ENCODE peak calls at places on chromosomes 7 and 10, in eight cellular contexts. One of them, this sample, is unnamed.

GRCh38 chr10:100482181-100482833 is 19.5 kb downstream of the WNT8B start:
- DNase-seq in stomach: peak
- DNase-seq in adrenal gland: peak
- DNase-seq in BJ: no peak
- DNase-seq in neural crest cell: peak
- DNase-seq in GM10248: peak
- DNase-seq in brain microvascular endothelial cell: peak
- DNase-seq in suprapubic skin: peak
- DNase-seq in this sample: peak

GRCh38 chr10:33335800-33336605 is 1.5 kb upstream of the NRP1 start:
- DNase-seq in neural crest cell: peak
- DNase-seq in GM10248: peak
- DNase-seq in suprapubic skin: peak
- DNase-seq in BJ: no peak
- DNase-seq in adrenal gland: peak
- DNase-seq in stomach: peak
- DNase-seq in brain microvascular endothelial cell: peak
- DNase-seq in this sample: peak

GRCh38 chr7:150335101-150335773 is 6.2 kb downstream of the RARRES2 start:
- DNase-seq in adrenal gland: no peak
- DNase-seq in GM10248: no peak
- DNase-seq in suprapubic skin: no peak
- DNase-seq in neural crest cell: no peak
- DNase-seq in BJ: peak
- DNase-seq in brain microvascular endothelial cell: no peak
- DNase-seq in stomach: no peak
- DNase-seq in this sample: no peak

GRCh38 chr10:19918800-19919199 is 102.6 kb downstream of the PLXDC2 start:
- DNase-seq in BJ: no peak
- DNase-seq in suprapubic skin: no peak
- DNase-seq in brain microvascular endothelial cell: peak
- DNase-seq in GM10248: no peak
- DNase-seq in adrenal gland: no peak
- DNase-seq in stomach: no peak
- DNase-seq in neural crest cell: no peak
- DNase-seq in this sample: no peak

GRCh38 chr7:155384751-155385150 is 73.2 kb upstream of the EN2 start:
- DNase-seq in suprapubic skin: no peak
- DNase-seq in neural crest cell: no peak
- DNase-seq in adrenal gland: no peak
- DNase-seq in brain microvascular endothelial cell: no peak
- DNase-seq in stomach: no peak
- DNase-seq in GM10248: no peak
- DNase-seq in BJ: no peak
- DNase-seq in this sample: no peak

GRCh38 chr7:75905785-75906604 is 9.0 kb upstream of the POR start:
- DNase-seq in brain microvascular endothelial cell: peak
- DNase-seq in suprapubic skin: peak
- DNase-seq in GM10248: no peak
- DNase-seq in neural crest cell: peak
- DNase-seq in stomach: peak
- DNase-seq in adrenal gland: peak
- DNase-seq in BJ: no peak
- DNase-seq in this sample: peak

GRCh38 chr7:158074896-158075632 is 512.6 kb downstream of the PTPRN2 start:
- DNase-seq in stomach: no peak
- DNase-seq in GM10248: no peak
- DNase-seq in adrenal gland: no peak
- DNase-seq in BJ: no peak
- DNase-seq in brain microvascular endothelial cell: no peak
- DNase-seq in neural crest cell: no peak
- DNase-seq in suprapubic skin: no peak
- DNase-seq in this sample: no peak

GRCh38 chr10:31136386-31136785 is 104.7 kb upstream of the ZNF438 start:
- DNase-seq in GM10248: no peak
- DNase-seq in adrenal gland: no peak
- DNase-seq in suprapubic skin: no peak
- DNase-seq in BJ: no peak
- DNase-seq in brain microvascular endothelial cell: no peak
- DNase-seq in neural crest cell: no peak
- DNase-seq in stomach: no peak
- DNase-seq in this sample: no peak

GRCh38 chr7:18995270-18995671 is 122.2 kb downstream of the TWIST1 start:
- DNase-seq in suprapubic skin: peak
- DNase-seq in GM10248: no peak
- DNase-seq in BJ: no peak
- DNase-seq in adrenal gland: no peak
- DNase-seq in brain microvascular endothelial cell: no peak
- DNase-seq in neural crest cell: no peak
- DNase-seq in stomach: no peak
- DNase-seq in this sample: no peak

GRCh38 chr7:18997477-18998130 is 119.8 kb downstream of the TWIST1 start:
- DNase-seq in neural crest cell: no peak
- DNase-seq in suprapubic skin: no peak
- DNase-seq in brain microvascular endothelial cell: no peak
- DNase-seq in stomach: no peak
- DNase-seq in BJ: no peak
- DNase-seq in GM10248: no peak
- DNase-seq in adrenal gland: no peak
- DNase-seq in this sample: no peak

GRCh38 chr7:18993933-18994668 is 123.3 kb downstream of the TWIST1 start:
- DNase-seq in suprapubic skin: no peak
- DNase-seq in brain microvascular endothelial cell: peak
- DNase-seq in BJ: no peak
- DNase-seq in GM10248: no peak
- DNase-seq in neural crest cell: no peak
- DNase-seq in stomach: no peak
- DNase-seq in adrenal gland: no peak
- DNase-seq in this sample: no peak

GRCh38 chr7:18995811-18996400 is 121.5 kb downstream of the TWIST1 start:
- DNase-seq in suprapubic skin: no peak
- DNase-seq in adrenal gland: no peak
- DNase-seq in BJ: no peak
- DNase-seq in neural crest cell: no peak
- DNase-seq in GM10248: no peak
- DNase-seq in brain microvascular endothelial cell: no peak
- DNase-seq in stomach: no peak
- DNase-seq in this sample: no peak

GRCh38 chr7:18996583-18996982 is 120.9 kb downstream of the TWIST1 start:
- DNase-seq in GM10248: no peak
- DNase-seq in BJ: no peak
- DNase-seq in adrenal gland: no peak
- DNase-seq in neural crest cell: no peak
- DNase-seq in suprapubic skin: no peak
- DNase-seq in stomach: no peak
- DNase-seq in brain microvascular endothelial cell: no peak
- DNase-seq in this sample: no peak
- TF ChIP-seq CTCF in GM10248: no peak
- TF ChIP-seq CTCF in BJ: no peak
- TF ChIP-seq CTCF in adrenal gland: no peak
- TF ChIP-seq CTCF in neural crest cell: no peak
- TF ChIP-seq CTCF in suprapubic skin: no peak
- TF ChIP-seq CTCF in stomach: no peak
- TF ChIP-seq CTCF in brain microvascular endothelial cell: no peak
- TF ChIP-seq CTCF in this sample: no peak

GRCh38 chr10:70820976-70821750 is 5.4 kb downstream of the SGPL1 start:
- DNase-seq in suprapubic skin: no peak
- DNase-seq in GM10248: no peak
- DNase-seq in adrenal gland: no peak
- DNase-seq in neural crest cell: no peak
- DNase-seq in BJ: no peak
- DNase-seq in stomach: no peak
- DNase-seq in brain microvascular endothelial cell: no peak
- DNase-seq in this sample: no peak
- TF ChIP-seq CTCF in suprapubic skin: no peak
- TF ChIP-seq CTCF in GM10248: no peak
- TF ChIP-seq CTCF in adrenal gland: no peak
- TF ChIP-seq CTCF in neural crest cell: no peak
- TF ChIP-seq CTCF in BJ: no peak
- TF ChIP-seq CTCF in stomach: no peak
- TF ChIP-seq CTCF in brain microvascular endothelial cell: no peak
- TF ChIP-seq CTCF in this sample: no peak

GRCh38 chr7:4776160-4776623 is 769 bp downstream of the AP5Z1 start:
- DNase-seq in stomach: no peak
- DNase-seq in suprapubic skin: no peak
- DNase-seq in brain microvascular endothelial cell: no peak
- DNase-seq in neural crest cell: no peak
- DNase-seq in BJ: peak
- DNase-seq in GM10248: no peak
- DNase-seq in adrenal gland: no peak
- DNase-seq in this sample: no peak

GRCh38 chr7:4774007-4774406 is 1.4 kb upstream of the AP5Z1 start:
- DNase-seq in BJ: no peak
- DNase-seq in neural crest cell: no peak
- DNase-seq in adrenal gland: no peak
- DNase-seq in stomach: no peak
- DNase-seq in GM10248: no peak
- DNase-seq in suprapubic skin: no peak
- DNase-seq in brain microvascular endothelial cell: no peak
- DNase-seq in this sample: no peak

GRCh38 chr7:4774804-4775280 is 581 bp upstream of the AP5Z1 start:
- DNase-seq in GM10248: peak
- DNase-seq in neural crest cell: no peak
- DNase-seq in stomach: peak
- DNase-seq in adrenal gland: no peak
- DNase-seq in suprapubic skin: no peak
- DNase-seq in brain microvascular endothelial cell: peak
- DNase-seq in BJ: peak
- DNase-seq in this sample: peak

GRCh38 chr7:4772306-4772705 is 3.1 kb upstream of the AP5Z1 start:
- DNase-seq in neural crest cell: no peak
- DNase-seq in brain microvascular endothelial cell: no peak
- DNase-seq in stomach: no peak
- DNase-seq in BJ: no peak
- DNase-seq in suprapubic skin: no peak
- DNase-seq in GM10248: no peak
- DNase-seq in adrenal gland: no peak
- DNase-seq in this sample: no peak

DNA sequence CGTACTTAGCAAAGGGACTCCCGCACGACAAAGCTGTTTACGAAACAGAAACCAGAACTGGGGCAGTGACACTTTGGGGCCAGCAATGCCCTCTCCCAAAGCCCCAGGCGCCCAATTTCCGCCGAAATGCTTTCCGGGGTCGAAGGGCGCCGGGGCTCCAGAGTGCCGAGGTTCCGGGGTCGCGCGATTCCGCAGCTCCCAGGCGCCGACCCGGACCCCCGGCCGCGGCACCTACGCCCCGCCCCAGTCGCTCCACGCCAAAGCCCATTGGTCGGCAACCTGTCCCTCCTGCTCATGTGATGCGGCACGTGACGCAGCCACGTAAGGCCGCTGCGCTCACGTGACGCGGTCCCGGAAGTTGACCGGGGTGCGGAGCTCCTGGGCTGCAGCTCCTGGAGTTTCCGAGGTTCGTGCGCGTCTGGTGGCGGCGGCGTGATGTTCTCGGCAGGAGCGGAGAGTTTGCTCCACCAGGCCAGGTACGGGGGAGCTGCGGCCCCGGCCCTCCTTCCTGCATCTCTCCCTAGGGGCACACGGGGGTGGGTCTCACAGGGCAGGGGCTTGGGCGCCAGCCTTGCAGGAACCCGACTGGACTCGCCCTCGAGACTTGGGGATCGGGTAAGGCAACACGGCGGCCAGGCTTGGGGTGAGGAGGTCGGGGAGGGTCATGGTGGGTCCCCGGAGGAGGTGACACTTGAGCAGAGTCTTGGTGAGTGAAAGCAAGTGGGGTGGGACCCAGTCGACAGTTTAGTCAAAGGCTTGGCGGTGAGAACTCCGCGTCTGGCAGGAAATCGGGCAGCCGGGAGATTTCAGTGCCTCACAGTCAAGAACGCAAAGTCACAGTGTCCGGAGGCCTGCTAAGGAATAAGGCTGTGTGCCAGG is at the start of gene AP5Z1:
- DNase-seq in adrenal gland: peak
- DNase-seq in GM10248: peak
- DNase-seq in neural crest cell: peak
- DNase-seq in suprapubic skin: peak
- DNase-seq in brain microvascular endothelial cell: peak
- DNase-seq in stomach: peak
- DNase-seq in BJ: peak
- DNase-seq in this sample: peak
- TF ChIP-seq CTCF in adrenal gland: no peak
- TF ChIP-seq CTCF in GM10248: no peak
- TF ChIP-seq CTCF in neural crest cell: no peak
- TF ChIP-seq CTCF in suprapubic skin: no peak
- TF ChIP-seq CTCF in brain microvascular endothelial cell: no peak
- TF ChIP-seq CTCF in stomach: no peak
- TF ChIP-seq CTCF in BJ: no peak
- TF ChIP-seq CTCF in this sample: no peak

GRCh38 chr10:1297566-1298301 is 241.5 kb downstream of the WDR37 start:
- DNase-seq in neural crest cell: no peak
- DNase-seq in suprapubic skin: no peak
- DNase-seq in stomach: no peak
- DNase-seq in GM10248: no peak
- DNase-seq in brain microvascular endothelial cell: no peak
- DNase-seq in adrenal gland: no peak
- DNase-seq in BJ: no peak
- DNase-seq in this sample: no peak
- TF ChIP-seq CTCF in neural crest cell: peak
- TF ChIP-seq CTCF in suprapubic skin: no peak
- TF ChIP-seq CTCF in stomach: no peak
- TF ChIP-seq CTCF in GM10248: no peak
- TF ChIP-seq CTCF in brain microvascular endothelial cell: peak
- TF ChIP-seq CTCF in adrenal gland: no peak
- TF ChIP-seq CTCF in BJ: no peak
- TF ChIP-seq CTCF in this sample: no peak

GRCh38 chr7:43926193-43927043 is at the start of gene UBE2D4:
- DNase-seq in BJ: no peak
- DNase-seq in brain microvascular endothelial cell: peak
- DNase-seq in suprapubic skin: peak
- DNase-seq in stomach: peak
- DNase-seq in adrenal gland: peak
- DNase-seq in neural crest cell: peak
- DNase-seq in GM10248: peak
- DNase-seq in this sample: peak
- TF ChIP-seq CTCF in BJ: no peak
- TF ChIP-seq CTCF in brain microvascular endothelial cell: peak
- TF ChIP-seq CTCF in suprapubic skin: no peak
- TF ChIP-seq CTCF in stomach: no peak
- TF ChIP-seq CTCF in adrenal gland: no peak
- TF ChIP-seq CTCF in neural crest cell: no peak
- TF ChIP-seq CTCF in GM10248: no peak
- TF ChIP-seq CTCF in this sample: no peak

GRCh38 chr7:79741684-79742083 is 288.2 kb upstream of the MAGI2 start:
- DNase-seq in GM10248: no peak
- DNase-seq in adrenal gland: no peak
- DNase-seq in stomach: no peak
- DNase-seq in brain microvascular endothelial cell: no peak
- DNase-seq in suprapubic skin: no peak
- DNase-seq in neural crest cell: no peak
- DNase-seq in BJ: no peak
- DNase-seq in this sample: no peak
- TF ChIP-seq CTCF in GM10248: no peak
- TF ChIP-seq CTCF in adrenal gland: peak
- TF ChIP-seq CTCF in stomach: no peak
- TF ChIP-seq CTCF in brain microvascular endothelial cell: peak
- TF ChIP-seq CTCF in suprapubic skin: no peak
- TF ChIP-seq CTCF in neural crest cell: peak
- TF ChIP-seq CTCF in BJ: peak
- TF ChIP-seq CTCF in this sample: no peak

This sample was measured in Calu3.